ENCODE peak calls at places on chromosomes 4 and X, in nine cellular contexts. M, S, L, T, K, V, A, C and X are unnamed samples.

GRCh38 chr4:139440971-139441370 is 12.9 kb upstream of the RAB33B start:
- DNase-seq in M (no peak), L (no peak), A (no peak), K (no peak), S (no peak), C (no peak), T (no peak), V (no peak), X (no peak)

GRCh38 chrX:103734125-103734760 is 23.5 kb downstream of the TMEM31 start:
- DNase-seq in T (no peak), C (no peak), A (no peak), L (no peak), M (no peak), V (no peak), K (no peak), S (peak), X (no peak)

GRCh38 chr4:28518781-28519180 is 1658.1 kb downstream of the STIM2 start:
- DNase-seq in T (no peak), M (no peak), C (no peak), S (no peak), A (no peak), K (no peak), L (no peak), V (no peak), X (no peak)

GRCh38 chr4:168831919-168832745 is 177.9 kb downstream of the CBR4 start:
- DNase-seq in L (peak), K (peak), C (peak), S (peak), M (peak), T (peak), A (peak), V (peak), X (no peak)

GRCh38 chrX:123083924-123084323 is 100.2 kb upstream of the GRIA3 start:
- DNase-seq in S (no peak), M (no peak), L (no peak), A (no peak), V (no peak), T (no peak), C (no peak), K (no peak), X (no peak)

GRCh38 chrX:120625366-120625765 is 4.5 kb downstream of the C1GALT1C1 start:
- DNase-seq in M (no peak), S (no peak), L (no peak), T (no peak), K (no peak), C (no peak), A (no peak), V (no peak), X (no peak)

GRCh38 chr4:33386761-33387160 is 2666.6 kb downstream of the PCDH7 start:
- DNase-seq in A (no peak), C (no peak), T (no peak), S (no peak), L (no peak), K (no peak), M (no peak), V (no peak), X (no peak)

GRCh38 chr4:74056114-74056857 is 17.8 kb upstream of the CXCL3 start:
- DNase-seq in C (no peak), S (no peak), T (peak), M (no peak), V (no peak), L (no peak), K (no peak), A (no peak), X (no peak)

GRCh38 chr4:173793937-173794510 is 264.0 kb upstream of the HAND2 start:
- DNase-seq in K (no peak), T (no peak), A (no peak), S (no peak), C (no peak), V (no peak), M (no peak), L (no peak), X (no peak)

GRCh38 chr4:188989371-188989770 is 850.1 kb downstream of the TRIML1 start:
- DNase-seq in V (no peak), S (peak), K (no peak), L (no peak), M (no peak), T (no peak), C (no peak), A (no peak), X (no peak)

GRCh38 chr4:167715176-167715575 is 377.2 kb upstream of the ANXA10 start:
- DNase-seq in S (no peak), A (no peak), C (no peak), K (no peak), M (no peak), L (no peak), T (no peak), V (no peak), X (no peak)

GRCh38 chr4:90159193-90159592 is 32.0 kb downstream of the CCSER1 start:
- DNase-seq in C (no peak), M (no peak), L (no peak), T (no peak), A (no peak), K (no peak), V (no peak), S (no peak), X (no peak)

GRCh38 chr4:74473155-74473811 is 28.3 kb downstream of the AREG start:
- DNase-seq in A (no peak), T (no peak), S (no peak), M (no peak), K (no peak), C (no peak), L (no peak), V (no peak), X (no peak)

GRCh38 chr4:139773560-139774318 is 108.1 kb downstream of the MGST2 start:
- DNase-seq in L (no peak), M (no peak), S (peak), A (no peak), T (no peak), V (no peak), C (no peak), K (no peak), X (no peak)

GRCh38 chrX:8879750-8880149 is 78.6 kb upstream of the FAM9A start:
- DNase-seq in L (peak), A (no peak), C (no peak), V (no peak), M (peak), T (peak), K (peak), S (no peak), X (no peak)

GRCh38 chr4:162015090-162015489 is 148.7 kb downstream of the FSTL5 start:
- DNase-seq in V (no peak), T (no peak), M (no peak), C (no peak), L (no peak), A (no peak), K (no peak), S (no peak), X (peak)

GRCh38 chr4:170374770-170375169 is 285.0 kb upstream of the AADAT start:
- DNase-seq in M (no peak), T (peak), S (no peak), K (peak), A (no peak), V (no peak), L (peak), C (no peak), X (no peak)

GRCh38 chrX:153662266-153662665 is 11.3 kb downstream of the PNCK start:
- DNase-seq in M (peak), L (no peak), K (peak), S (no peak), A (peak), V (peak), T (peak), C (no peak), X (no peak)